ENCODE peak calls at places on chromosomes 12 and 14, in four cellular contexts. One of them, this sample, is unnamed.

GRCh38 chr12:3533703-3534386 is 42.8 kb downstream of the PRMT8 start:
- DNase-seq in mesendoderm: peak
- DNase-seq in uterus: no peak
- DNase-seq in ovary: peak
- DNase-seq in this sample: peak

GRCh38 chr12:121131941-121132341 is 735 bp upstream of the P2RX7 start:
- DNase-seq in uterus: no peak
- DNase-seq in mesendoderm: no peak
- DNase-seq in ovary: no peak
- DNase-seq in this sample: no peak

GRCh38 chr12:96720363-96720705 is 186.7 kb upstream of the NEDD1 start:
- DNase-seq in uterus: no peak
- DNase-seq in ovary: no peak
- DNase-seq in mesendoderm: peak
- DNase-seq in this sample: no peak

GRCh38 chr12:467591-467990 is 7.9 kb downstream of the B4GALNT3 start:
- DNase-seq in mesendoderm: no peak
- DNase-seq in ovary: no peak
- DNase-seq in uterus: no peak
- DNase-seq in this sample: peak

GRCh38 chr12:118979763-118980406 is 1.5 kb upstream of the SRRM4 start:
- DNase-seq in ovary: no peak
- DNase-seq in mesendoderm: peak
- DNase-seq in uterus: no peak
- DNase-seq in this sample: peak

GRCh38 chr14:92724516-92725340 is 23.7 kb downstream of the LGMN start:
- DNase-seq in uterus: no peak
- DNase-seq in mesendoderm: peak
- DNase-seq in ovary: no peak
- DNase-seq in this sample: no peak

GRCh38 chr12:125406131-125406530 is 340.9 kb downstream of the AACS start:
- DNase-seq in mesendoderm: no peak
- DNase-seq in uterus: no peak
- DNase-seq in ovary: no peak
- DNase-seq in this sample: no peak

GRCh38 chr14:82270286-82270685 is 736.6 kb upstream of the SEL1L start:
- DNase-seq in ovary: no peak
- DNase-seq in mesendoderm: peak
- DNase-seq in uterus: no peak
- DNase-seq in this sample: no peak

GRCh38 chr14:103382375-103382774 is 2.8 kb upstream of the MARK3 start:
- DNase-seq in uterus: no peak
- DNase-seq in ovary: no peak
- DNase-seq in mesendoderm: no peak
- DNase-seq in this sample: no peak

DNA sequence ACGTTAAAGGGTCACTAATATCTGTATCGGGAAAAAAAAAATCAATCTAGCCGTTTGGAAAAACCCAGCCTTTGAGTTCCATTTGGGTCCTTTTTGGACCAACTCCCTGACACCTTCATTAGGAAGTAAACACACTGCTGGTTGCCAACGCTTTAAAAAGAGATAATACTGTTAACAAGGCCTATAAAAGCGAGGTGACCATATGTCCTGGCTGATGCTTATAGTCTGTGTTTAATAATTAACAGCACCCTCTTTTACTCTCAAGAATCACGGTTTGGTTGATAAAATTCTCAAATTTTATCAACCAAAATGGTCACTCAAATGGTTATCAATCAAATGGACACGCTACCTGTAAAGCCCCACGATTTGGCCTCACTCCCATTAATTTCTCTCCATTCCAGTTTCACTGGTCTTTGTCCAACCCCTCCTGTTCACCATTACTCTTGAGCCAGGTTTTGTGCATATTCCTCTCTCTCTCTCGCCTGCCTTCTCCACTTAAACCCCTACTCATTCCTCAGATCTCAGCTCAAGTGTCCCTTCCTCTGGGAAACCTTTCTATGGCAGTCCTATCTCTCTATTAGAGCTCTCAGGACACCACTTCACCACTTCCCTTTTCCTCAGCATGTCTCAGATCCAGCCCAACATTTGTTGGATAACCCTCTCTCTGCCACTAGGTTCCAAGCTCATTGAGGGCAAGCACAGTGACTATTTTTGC is 9.5 kb downstream of the BTG1 start:
- DNase-seq in mesendoderm: no peak
- DNase-seq in ovary: no peak
- DNase-seq in uterus: no peak
- DNase-seq in this sample: no peak
- H3K4me3 ChIP-seq in mesendoderm: no peak
- H3K4me3 ChIP-seq in ovary: no peak
- H3K4me3 ChIP-seq in uterus: no peak
- H3K4me3 ChIP-seq in this sample: no peak

DNA sequence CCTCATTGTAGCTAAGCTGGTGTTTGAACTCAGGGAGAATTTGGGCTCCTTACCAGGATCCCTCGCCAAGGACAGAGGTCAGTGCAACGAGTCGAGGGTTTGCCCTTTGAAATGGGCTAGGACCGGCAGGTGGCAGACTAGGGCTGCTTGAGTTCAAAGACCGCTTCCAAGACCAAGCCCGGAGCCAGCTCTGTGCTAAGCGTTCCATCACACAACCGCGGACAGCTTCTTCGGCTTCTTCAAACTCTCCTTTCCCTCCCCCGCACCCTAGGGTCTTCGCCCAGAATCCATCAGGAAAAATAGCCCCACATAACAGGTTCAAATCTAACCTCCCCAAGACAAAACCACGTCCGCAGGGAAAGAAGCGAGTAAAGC is 709 bp upstream of the FLVCR2 start:
- DNase-seq in mesendoderm: peak
- DNase-seq in ovary: peak
- DNase-seq in uterus: peak
- DNase-seq in this sample: peak
- H3K27ac ChIP-seq in mesendoderm: peak
- H3K27ac ChIP-seq in ovary: no peak
- H3K27ac ChIP-seq in uterus: peak
- H3K27ac ChIP-seq in this sample: no peak

DNA sequence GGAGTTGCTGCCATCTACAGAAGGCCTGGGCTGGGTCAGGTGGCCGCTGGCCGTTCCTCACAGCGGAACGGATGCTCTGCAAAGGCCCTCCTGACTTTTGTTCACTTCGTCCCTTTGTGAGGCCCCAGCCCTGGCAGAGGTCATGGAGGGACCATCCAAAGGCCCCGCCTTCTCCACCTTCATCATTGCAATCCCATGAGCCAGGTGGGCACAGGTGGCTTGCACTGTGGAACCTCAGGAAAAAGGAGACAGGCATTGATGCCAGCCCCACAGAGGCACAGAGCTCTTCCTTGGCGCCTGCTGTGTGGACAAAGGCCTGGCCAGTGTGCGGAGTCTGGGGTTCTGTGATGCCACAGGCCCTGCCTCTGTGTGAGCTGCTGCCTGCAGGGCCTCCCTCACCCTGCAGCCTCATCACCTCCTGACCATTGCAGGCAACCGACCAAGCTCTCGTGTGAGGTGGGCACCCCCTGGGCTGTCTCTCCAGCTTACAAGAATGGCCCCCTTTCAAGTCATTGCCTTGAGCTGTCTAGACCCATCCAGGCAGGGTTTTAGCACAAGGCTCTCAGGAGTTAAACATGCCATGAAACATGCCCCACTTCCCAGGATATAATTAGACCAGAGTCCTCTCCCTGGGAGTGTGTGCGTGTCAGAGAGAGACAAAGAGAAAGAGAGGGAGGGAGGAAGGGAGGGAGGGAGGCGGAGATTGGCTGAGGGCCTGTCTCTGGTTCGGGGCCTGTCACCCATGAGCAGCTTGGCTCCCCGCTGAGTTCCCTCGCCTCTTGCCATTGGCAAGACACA is 19.3 kb downstream of the NFKBIA start:
- DNase-seq in uterus: peak
- DNase-seq in mesendoderm: no peak
- DNase-seq in ovary: peak
- DNase-seq in this sample: peak
- H3K4me3 ChIP-seq in uterus: no peak
- H3K4me3 ChIP-seq in mesendoderm: no peak
- H3K4me3 ChIP-seq in ovary: no peak
- H3K4me3 ChIP-seq in this sample: no peak

GRCh38 chr12:92421042-92421441 is 275.4 kb upstream of the BTG1 start:
- DNase-seq in ovary: no peak
- DNase-seq in mesendoderm: no peak
- DNase-seq in uterus: no peak
- DNase-seq in this sample: no peak
- H3K27ac ChIP-seq in ovary: no peak
- H3K27ac ChIP-seq in mesendoderm: no peak
- H3K27ac ChIP-seq in uterus: no peak
- H3K27ac ChIP-seq in this sample: no peak

GRCh38 chr12:28027947-28028724 is 55.6 kb upstream of the PTHLH start:
- DNase-seq in mesendoderm: no peak
- DNase-seq in ovary: no peak
- DNase-seq in uterus: no peak
- DNase-seq in this sample: no peak

GRCh38 chr12:28026701-28027100 is 54.2 kb upstream of the PTHLH start:
- DNase-seq in mesendoderm: peak
- DNase-seq in ovary: no peak
- DNase-seq in uterus: no peak
- DNase-seq in this sample: peak

GRCh38 chr12:28025821-28026505 is 53.4 kb upstream of the PTHLH start:
- DNase-seq in mesendoderm: peak
- DNase-seq in ovary: no peak
- DNase-seq in uterus: no peak
- DNase-seq in this sample: peak

GRCh38 chr12:28024231-28024995 is 51.9 kb upstream of the PTHLH start:
- DNase-seq in ovary: no peak
- DNase-seq in mesendoderm: no peak
- DNase-seq in uterus: no peak
- DNase-seq in this sample: no peak

GRCh38 chr12:28027328-28027727 is 54.8 kb upstream of the PTHLH start:
- DNase-seq in uterus: no peak
- DNase-seq in ovary: no peak
- DNase-seq in mesendoderm: no peak
- DNase-seq in this sample: peak
- H3K4me3 ChIP-seq in uterus: no peak
- H3K4me3 ChIP-seq in ovary: no peak
- H3K4me3 ChIP-seq in mesendoderm: no peak
- H3K4me3 ChIP-seq in this sample: no peak

GRCh38 chr14:77183896-77184295 is 2.3 kb downstream of the TMEM63C start:
- DNase-seq in mesendoderm: no peak
- DNase-seq in ovary: no peak
- DNase-seq in uterus: no peak
- DNase-seq in this sample: no peak

GRCh38 chr14:77181603-77182437 is at the start of gene TMEM63C:
- DNase-seq in ovary: no peak
- DNase-seq in uterus: no peak
- DNase-seq in mesendoderm: peak
- DNase-seq in this sample: peak

GRCh38 chr14:77177623-77178185 is 3.9 kb upstream of the TMEM63C start:
- DNase-seq in uterus: no peak
- DNase-seq in ovary: no peak
- DNase-seq in mesendoderm: no peak
- DNase-seq in this sample: no peak

GRCh38 chr14:77184396-77185092 is 2.9 kb downstream of the TMEM63C start:
- DNase-seq in uterus: no peak
- DNase-seq in ovary: no peak
- DNase-seq in mesendoderm: no peak
- DNase-seq in this sample: no peak

DNA sequence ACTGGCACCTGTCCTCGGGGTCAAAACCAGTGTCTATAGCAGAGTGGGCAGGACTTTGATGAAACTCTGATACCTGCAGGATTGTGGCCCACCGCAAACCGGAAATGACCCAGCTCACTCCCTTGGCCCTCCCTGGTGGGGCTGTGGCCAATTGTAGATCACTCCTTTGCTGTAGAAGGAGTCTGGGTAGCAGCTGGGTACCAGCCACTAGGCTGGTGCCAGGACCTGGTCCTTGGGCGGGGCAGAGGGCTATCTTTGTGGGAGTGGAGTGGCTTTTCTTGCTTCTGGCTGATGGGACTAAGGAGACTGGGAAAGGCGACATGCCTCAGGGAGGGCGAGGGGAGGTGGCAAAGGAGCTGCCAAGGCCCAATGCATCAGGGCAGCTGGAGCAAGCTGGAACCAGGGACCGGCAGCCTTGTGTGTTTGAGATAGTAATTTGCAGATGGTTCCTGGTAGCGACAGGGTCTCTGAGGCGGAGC is 435 bp upstream of the TMEM63C start:
- DNase-seq in ovary: no peak
- DNase-seq in mesendoderm: no peak
- DNase-seq in uterus: no peak
- DNase-seq in this sample: no peak
- H3K27ac ChIP-seq in ovary: no peak
- H3K27ac ChIP-seq in mesendoderm: no peak
- H3K27ac ChIP-seq in uterus: no peak
- H3K27ac ChIP-seq in this sample: no peak